ENCODE peak calls at places on chromosome 22, in ten cellular contexts. W, B, A, C, X, J, I, V, T and E are unnamed samples.
A peak's percentile ranks its signal among the peaks of the same experiment; 100 is the strongest.

GRCh38 chr22:40263191-40263590 is 83.1 kb upstream of the ADSL start:
- DNase-seq in X (no peak), A (peak; percentile 57), J (no peak), I (no peak), C (no peak), V (no peak), T (no peak), W (no peak), B (peak; percentile 34), E (no peak)

GRCh38 chr22:42937164-42937854 is 77.6 kb downstream of the PACSIN2 start:
- DNase-seq in W (no peak), A (peak; percentile 86), V (peak; percentile 77), J (peak; percentile 90), X (no peak), I (peak; percentile 34), T (peak; percentile 78), C (peak; percentile 80), B (no peak), E (peak; percentile 80)

GRCh38 chr22:33210129-33210784 is 152.1 kb upstream of the SYN3 start:
- DNase-seq in I (no peak), V (peak; percentile 14), X (no peak), T (no peak), W (peak; percentile 68), B (peak; percentile 56), C (no peak), J (peak; percentile 32), A (peak; percentile 24), E (peak; percentile 40)

GRCh38 chr22:26321469-26321913 is 107.6 kb upstream of the ASPHD2 start:
- DNase-seq in A (peak; percentile 17), T (no peak), V (no peak), B (no peak), X (no peak), J (no peak), C (no peak), W (no peak), I (no peak), E (peak; percentile 90)

GRCh38 chr22:49997932-49998717 is 14.4 kb downstream of the IL17REL start:
- DNase-seq in X (no peak), B (no peak), J (no peak), T (no peak), C (peak; percentile 62), I (no peak), V (no peak), W (peak; percentile 28), A (no peak), E (no peak)

GRCh38 chr22:38485783-38486182 is 17.9 kb downstream of the KDELR3 start:
- DNase-seq in B (no peak), I (no peak), X (no peak), V (peak; percentile 36), C (no peak), W (no peak), T (no peak), A (no peak), J (no peak), E (no peak)

GRCh38 chr22:38925571-38926041 is 31.8 kb upstream of the APOBEC3A start:
- DNase-seq in J (no peak), A (no peak), C (no peak), V (no peak), B (no peak), I (no peak), W (no peak), X (no peak), T (no peak), E (no peak)

GRCh38 chr22:42299586-42300285 is 29.3 kb upstream of the TCF20 start:
- DNase-seq in I (no peak), V (peak; percentile 20), T (no peak), B (peak; percentile 38), X (no peak), W (no peak), C (no peak), A (no peak), J (no peak), E (no peak)

GRCh38 chr22:42645341-42645937 is 3.8 kb downstream of the CYB5R3 start:
- DNase-seq in T (no peak), A (no peak), J (no peak), I (no peak), C (peak; percentile 74), V (no peak), W (no peak), X (no peak), B (no peak), E (no peak)

GRCh38 chr22:26921726-26922125 is 264.3 kb downstream of the MIAT start:
- DNase-seq in T (no peak), J (no peak), V (no peak), A (no peak), X (no peak), I (no peak), W (no peak), C (no peak), B (no peak), E (no peak)

GRCh38 chr22:40609216-40609615 is 27.3 kb downstream of the MRTFA start:
- DNase-seq in T (no peak), I (no peak), V (no peak), X (no peak), C (no peak), J (no peak), W (no peak), B (no peak), A (no peak), E (peak; percentile 22)

GRCh38 chr22:24550028-24550901 is 4.7 kb downstream of the GUCD1 start:
- DNase-seq in C (no peak), A (no peak), W (no peak), J (no peak), I (no peak), B (no peak), T (peak; percentile 83), X (no peak), V (peak; percentile 48), E (no peak)

GRCh38 chr22:38135133-38135706 is 24.7 kb upstream of the BAIAP2L2 start:
- DNase-seq in W (no peak), A (peak; percentile 66), C (peak; percentile 46), T (no peak), B (no peak), I (peak; percentile 11), V (no peak), J (peak; percentile 95), X (no peak), E (peak; percentile 80)

GRCh38 chr22:42879371-42880021 is 22.4 kb upstream of the ARFGAP3 start:
- DNase-seq in X (no peak), W (no peak), B (no peak), T (peak; percentile 29), I (no peak), J (no peak), V (no peak), C (no peak), A (no peak), E (no peak)

GRCh38 chr22:38871360-38872171 is 450 bp downstream of the CBX6 start:
- DNase-seq in B (peak; percentile 37), X (no peak), A (peak; percentile 20), C (no peak), T (peak; percentile 53), V (no peak), J (no peak), W (no peak), I (no peak), E (peak; percentile 7)

GRCh38 chr22:25750569-25751173 is 8.7 kb downstream of the MYO18B start:
- DNase-seq in A (no peak), I (no peak), W (no peak), C (no peak), J (no peak), B (no peak), T (no peak), X (no peak), V (no peak), E (peak; percentile 8)

GRCh38 chr22:19757985-19758895 is 2.3 kb upstream of the TBX1 start:
- DNase-seq in T (no peak), W (peak; percentile 63), J (no peak), V (no peak), A (no peak), C (no peak), I (no peak), B (no peak), X (no peak), E (no peak)

GRCh38 chr22:20324139-20324516 is 4.3 kb upstream of the DGCR6L start:
- DNase-seq in I (no peak), B (no peak), J (no peak), C (no peak), X (no peak), V (no peak), W (no peak), A (no peak), T (no peak), E (no peak)

GRCh38 chr22:29154364-29155048 is 51.2 kb upstream of the EMID1 start:
- DNase-seq in J (peak; percentile 66), C (peak; percentile 90), W (peak; percentile 91), B (peak; percentile 78), V (peak; percentile 69), I (peak; percentile 67), X (no peak), T (peak; percentile 79), A (peak; percentile 67), E (peak; percentile 48)
- TF ChIP-seq CTCF in J (peak; percentile 84), C (peak; percentile 97), W (peak; percentile 91), B (peak; percentile 99), V (peak; percentile 93), I (peak; percentile 87), X (peak; percentile 77), T (peak; percentile 95), A (peak; percentile 96), E (peak; percentile 81)

GRCh38 chr22:36914383-36914752 is 940 bp downstream of the CSF2RB start:
- DNase-seq in C (no peak), T (no peak), X (no peak), W (no peak), I (no peak), V (no peak), B (no peak), A (no peak), J (no peak), E (no peak)
- H3K4me3 ChIP-seq in C (peak overlapping the region; percentile 50), T (no peak overlapping the region), X (peak overlapping the region; percentile 51), W (no peak overlapping the region), I (no peak overlapping the region), V (no peak overlapping the region), B (no peak overlapping the region), A (no peak overlapping the region), J (no peak overlapping the region), E (no peak overlapping the region)

DNA sequence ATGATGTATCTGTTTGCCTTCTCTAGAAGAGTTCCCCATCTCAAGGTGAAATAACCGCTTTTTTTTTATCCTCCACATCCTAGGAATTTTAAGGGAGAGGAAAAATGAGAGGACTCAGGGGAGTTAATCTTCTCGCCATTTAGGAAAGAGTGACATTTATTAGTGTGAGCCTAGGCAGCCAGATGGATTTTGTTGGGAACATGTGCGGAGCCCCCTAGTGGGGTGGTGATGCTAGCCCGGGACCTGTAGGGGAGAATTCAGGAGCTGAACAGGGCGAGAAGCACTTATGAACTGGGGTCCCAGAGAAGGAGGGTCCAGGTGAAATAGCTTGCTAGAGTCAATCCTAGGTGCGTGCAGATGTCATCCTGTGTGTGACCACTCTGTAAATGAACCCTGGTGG is 10.7 kb downstream of the IL17RA start:
- DNase-seq in T (no peak), A (no peak), B (peak; percentile 33), V (no peak), W (peak; percentile 61), I (no peak), C (peak; percentile 17), X (no peak), J (peak; percentile 14), E (peak; percentile 9)
- TF ChIP-seq CTCF in T (no peak), A (peak; percentile 50), B (peak; percentile 61), V (no peak), W (peak; percentile 44), I (no peak), C (peak; percentile 31), X (no peak), J (peak; percentile 14), E (peak; percentile 36)

DNA sequence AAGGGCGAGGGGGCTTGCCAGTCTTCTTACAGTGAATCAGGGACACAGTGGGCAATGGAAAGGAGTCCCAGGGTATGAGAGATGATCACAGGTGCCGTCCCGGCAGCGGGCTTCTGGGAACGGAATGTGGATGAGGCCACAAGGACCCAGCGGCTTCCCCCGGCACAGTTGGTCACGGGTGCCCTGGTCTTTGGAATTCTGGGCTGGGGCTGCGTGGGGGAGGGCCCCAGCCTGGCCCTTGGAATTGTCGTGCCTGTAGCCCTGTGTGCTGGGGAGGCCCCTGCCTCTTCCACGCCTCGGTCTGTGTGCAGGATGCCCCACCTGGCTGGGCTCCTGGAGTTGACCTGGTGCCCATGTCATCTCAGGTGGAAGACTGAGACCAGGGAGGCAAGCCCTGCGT is 76.6 kb downstream of the FBLN1 start:
- DNase-seq in A (no peak), J (no peak), T (no peak), C (no peak), W (no peak), B (no peak), X (no peak), I (no peak), V (no peak), E (no peak)
- H3K4me3 ChIP-seq in A (no peak overlapping the region), J (no peak overlapping the region), T (no peak overlapping the region), C (no peak overlapping the region), W (no peak overlapping the region), B (no peak overlapping the region), X (no peak overlapping the region), I (no peak overlapping the region), V (no peak overlapping the region), E (no peak overlapping the region)